ENCODE peak calls at places on chromosomes 11 and 22, in six cellular contexts. W is body of pancreas, X is A549, Q is breast epithelium, V is uterus, I is IMR-90. K is an unnamed sample.

GRCh38 chr11:77086521-77087472 is 15.8 kb upstream of the OMP start:
- DNase-seq in W (peak; percentile 56), X (no peak), Q (no peak), V (no peak), I (no peak), K (peak; percentile 91)

GRCh38 chr11:14980854-14981253 is 8.7 kb upstream of the CALCA start:
- DNase-seq in W (no peak), X (no peak), Q (no peak), V (no peak), I (peak; percentile 69), K (no peak)

GRCh38 chr22:37145415-37146385 is 4.0 kb downstream of the IL2RB start:
- DNase-seq in W (no peak), X (no peak), Q (no peak), V (no peak), I (peak; percentile 2), K (no peak)

GRCh38 chr11:67489203-67489859 is 6.5 kb downstream of the AIP start:
- DNase-seq in W (no peak), X (no peak), Q (no peak), V (no peak), I (no peak), K (no peak)

GRCh38 chr11:129817282-129818051 is 1.8 kb downstream of the TMEM45B start:
- DNase-seq in W (no peak), X (no peak), Q (no peak), V (no peak), I (no peak), K (no peak)

GRCh38 chr22:46061431-46062231 is 84.7 kb upstream of the WNT7B start:
- DNase-seq in W (peak; percentile 16), X (no peak), Q (peak; percentile 18), V (peak; percentile 19), I (no peak), K (peak; percentile 85)

GRCh38 chr11:34651551-34651950 is 30.7 kb downstream of the EHF start:
- DNase-seq in W (no peak), X (no peak), Q (no peak), V (no peak), I (peak; percentile 28), K (no peak)

GRCh38 chr11:93689166-93689734 is 27.8 kb downstream of the CEP295 start:
- DNase-seq in W (no peak), X (no peak), Q (no peak), V (no peak), I (no peak), K (no peak)

GRCh38 chr11:119062779-119063178 is 4.8 kb upstream of the VPS11 start:
- DNase-seq in W (peak; percentile 71), X (no peak), Q (no peak), V (no peak), I (peak; percentile 69), K (peak; percentile 49)

GRCh38 chr11:72719144-72719543 is 33.1 kb downstream of the ARAP1 start:
- DNase-seq in W (no peak), X (no peak), Q (no peak), V (no peak), I (peak; percentile 31), K (no peak)

GRCh38 chr11:72719551-72719950 is 32.7 kb downstream of the ARAP1 start:
- DNase-seq in W (no peak), X (no peak), Q (no peak), V (no peak), I (no peak), K (no peak)

GRCh38 chr11:72718101-72718501 is 34.1 kb downstream of the ARAP1 start:
- DNase-seq in W (no peak), X (no peak), Q (no peak), V (no peak), I (no peak), K (no peak)

GRCh38 chr11:72716291-72716690 is 35.9 kb downstream of the ARAP1 start:
- DNase-seq in W (no peak), X (no peak), Q (no peak), V (no peak), I (peak; percentile 35), K (no peak)

GRCh38 chr11:72716788-72717435 is 35.3 kb downstream of the ARAP1 start:
- DNase-seq in W (no peak), X (no peak), Q (no peak), V (no peak), I (no peak), K (no peak)
- H3K27ac ChIP-seq in W (no peak overlapping the region), X (no peak overlapping the region), Q (no peak overlapping the region), V (no peak overlapping the region), I (no peak overlapping the region), K (no peak overlapping the region)

GRCh38 chr11:126060651-126061220 is 1.9 kb downstream of the CDON start:
- DNase-seq in W (no peak), X (no peak), Q (no peak), V (no peak), I (no peak), K (no peak)

GRCh38 chr11:126063510-126063858 is 818 bp upstream of the CDON start:
- DNase-seq in W (no peak), X (no peak), Q (no peak), V (no peak), I (no peak), K (peak; percentile 63)

GRCh38 chr11:126061707-126062678 is 673 bp downstream of the CDON start:
- DNase-seq in W (no peak), X (peak; percentile 74), Q (no peak), V (peak; percentile 46), I (peak; percentile 5), K (peak; percentile 67)

GRCh38 chr11:126059238-126059761 is 3.4 kb downstream of the CDON start:
- DNase-seq in W (no peak), X (no peak), Q (no peak), V (no peak), I (no peak), K (no peak)

DNA sequence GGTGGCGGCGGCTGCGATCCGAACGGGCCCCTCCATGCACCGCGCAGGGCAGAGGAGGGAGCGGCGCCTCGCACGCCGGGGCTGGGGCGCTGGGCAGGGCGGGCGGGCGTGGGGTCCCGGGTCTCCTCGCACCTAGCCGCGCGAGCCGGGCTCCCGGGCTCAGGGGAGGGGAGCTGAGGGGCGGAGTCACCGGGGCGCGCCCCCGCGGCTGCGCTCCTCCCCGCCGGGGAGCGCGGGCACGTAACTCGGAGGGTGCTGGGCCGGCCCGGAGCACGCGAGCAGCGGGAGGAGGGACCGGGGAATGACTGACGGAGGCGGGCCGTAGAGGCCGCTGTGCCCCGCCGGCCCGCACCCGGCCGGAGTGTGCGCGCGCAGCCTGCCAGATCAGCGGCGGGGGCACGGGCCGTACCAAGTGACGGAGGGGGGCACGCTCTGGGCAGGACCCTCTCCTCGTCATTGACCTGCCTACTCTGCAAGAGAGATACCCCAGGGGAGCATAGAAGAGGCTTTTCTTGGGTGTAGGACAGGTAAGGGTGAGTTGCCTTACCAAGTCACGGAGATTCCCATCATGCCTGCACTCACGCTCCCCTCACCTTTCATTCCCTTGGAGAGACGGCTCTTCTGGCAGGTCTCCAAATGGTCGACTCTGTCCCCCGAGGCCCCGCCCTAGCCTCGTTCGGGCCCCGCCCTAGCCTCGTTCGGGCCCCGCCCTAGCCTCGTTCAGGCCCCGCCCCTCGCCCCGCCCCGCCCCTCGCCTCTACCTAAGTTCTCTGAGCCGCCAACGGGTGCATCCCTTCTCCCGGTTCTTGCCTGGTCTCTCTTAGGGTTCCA is at the start of gene CDON:
- DNase-seq in W (peak; percentile 96), X (peak; percentile 95), Q (peak; percentile 86), V (peak; percentile 95), I (peak; percentile 87), K (peak; percentile 94)
- TF ChIP-seq POLR2A in W (no peak), X (no peak), Q (no peak), V (no peak), I (no peak), K (peak; percentile 50)

DNA sequence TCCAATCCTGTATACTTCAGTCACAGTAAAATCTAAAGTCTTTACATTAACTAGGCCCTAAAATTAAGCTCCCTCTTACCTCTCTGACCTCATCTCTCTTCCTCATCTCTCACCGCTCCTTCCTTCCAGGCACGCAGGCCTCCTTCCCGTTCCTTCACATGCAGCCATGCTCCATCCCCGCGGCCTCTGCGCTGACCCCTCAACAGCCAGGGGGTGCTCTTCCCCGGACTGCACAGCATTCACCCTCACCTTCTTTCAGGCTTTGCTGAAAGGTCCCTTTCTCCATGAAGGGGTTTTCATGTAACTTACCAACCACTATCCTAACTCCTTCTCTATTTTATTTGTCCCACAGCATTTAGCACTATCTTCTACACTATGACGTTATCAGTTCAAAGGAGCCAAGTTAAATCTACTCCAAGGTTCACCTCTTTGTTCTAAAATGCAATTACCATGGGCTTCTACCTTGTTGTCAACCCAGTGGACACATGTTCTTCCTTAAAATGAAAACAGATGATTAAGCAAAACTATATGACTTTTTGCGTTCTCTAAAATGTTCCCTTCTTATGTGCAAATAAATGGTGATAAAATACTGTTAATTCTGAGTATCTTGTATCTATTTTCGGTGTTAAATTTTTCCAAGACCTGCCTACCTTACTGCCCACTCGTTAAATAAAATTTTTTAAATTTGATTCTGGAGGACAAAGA is 57.8 kb upstream of the APOA1 start:
- DNase-seq in W (no peak), X (no peak), Q (no peak), V (peak; percentile 21), I (no peak), K (no peak)
- TF ChIP-seq CTCF in W (peak; percentile 13), X (no peak), Q (no peak), V (peak; percentile 19), I (peak; percentile 29), K (peak; percentile 19)

DNA sequence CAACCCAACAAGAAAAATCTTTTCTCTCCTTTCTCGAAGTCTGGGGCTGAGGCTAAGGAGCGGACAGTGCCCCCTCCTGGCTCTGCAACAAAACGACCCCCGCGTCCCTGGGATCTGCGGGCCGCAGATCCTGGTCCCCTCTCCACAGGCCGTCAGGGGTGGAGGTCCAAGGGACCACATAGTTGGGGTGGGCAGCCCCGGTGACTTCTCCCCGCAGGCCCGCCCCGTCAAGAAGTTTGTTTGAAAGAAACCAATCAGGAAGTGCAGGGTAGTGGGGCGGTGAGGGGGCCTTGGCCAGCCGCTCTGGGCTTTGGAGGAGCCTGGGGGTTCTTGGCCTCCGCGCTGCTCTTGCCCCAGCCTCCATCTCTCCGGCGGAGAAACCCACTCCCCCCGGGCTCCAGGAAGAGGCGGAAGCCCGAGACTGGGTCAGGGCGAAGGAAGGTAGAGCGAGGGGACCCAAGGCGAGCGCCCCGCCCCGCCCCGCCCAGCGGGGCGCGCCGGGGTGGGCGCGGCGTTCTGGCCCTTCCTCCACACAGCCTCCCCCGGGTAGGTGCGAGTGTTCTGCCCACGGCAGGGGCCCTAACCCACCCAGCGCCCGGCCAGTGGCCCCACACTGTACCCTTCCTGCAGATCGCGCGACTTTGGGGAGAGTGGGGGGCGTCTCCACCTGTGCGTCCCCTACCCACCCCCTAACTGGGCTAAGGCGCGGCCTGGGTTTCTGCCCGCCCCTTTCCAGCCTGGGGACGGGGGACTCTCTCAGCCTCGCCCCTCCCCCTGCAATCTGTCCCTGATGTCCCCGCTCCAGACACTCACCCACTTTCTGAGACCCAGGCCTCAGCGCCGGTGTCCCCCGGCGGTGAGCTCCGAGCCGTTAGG is 1.3 kb downstream of the TP53I11 start:
- DNase-seq in W (peak; percentile 27), X (peak; percentile 58), Q (no peak), V (no peak), I (peak; percentile 42), K (peak; percentile 51)
- H3K27ac ChIP-seq in W (peak overlapping the region; percentile 69), X (peak overlapping the region; percentile 95), Q (peak overlapping the region; percentile 95), V (peak overlapping the region; percentile 60), I (peak overlapping the region; percentile 87), K (peak overlapping the region; percentile 58)

DNA sequence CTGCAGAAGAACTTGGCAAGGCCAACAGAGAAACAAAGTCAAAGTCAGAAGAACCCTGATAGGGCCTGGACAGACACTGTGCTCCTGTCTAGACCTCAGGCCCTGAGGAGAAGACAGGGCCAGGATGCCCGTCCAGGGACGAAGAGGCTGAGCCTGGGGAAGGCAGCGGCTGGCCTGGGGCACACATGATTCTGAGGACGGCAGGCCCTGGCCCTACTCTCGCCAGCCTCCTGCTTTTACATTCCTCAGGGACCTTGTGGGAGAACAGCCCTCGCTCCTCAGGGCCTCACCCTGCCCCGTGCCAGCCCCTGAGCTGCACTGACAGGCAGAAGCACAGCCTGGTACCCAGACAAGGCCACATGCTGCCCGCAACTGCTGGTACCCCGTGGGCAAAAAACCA is 43.6 kb upstream of the TTLL12 start:
- DNase-seq in W (no peak), X (no peak), Q (no peak), V (no peak), I (no peak), K (no peak)
- TF ChIP-seq POLR2A in W (no peak), X (no peak), Q (no peak), V (no peak), I (no peak), K (no peak)

K was measured in right lobe of liver.